ENCODE peak calls at places on chromosomes 16 and 17, in seven cellular contexts. Q, Y, R, B, K, H and G are unnamed samples.

GRCh38 chr16:71882505-71883192 is 1.3 kb downstream of the ZNF821 start:
- DNase-seq in Y (peak; percentile 83), H (peak; percentile 75), K (peak; percentile 81), R (peak; percentile 72), B (peak; percentile 71), Q (peak; percentile 66), G (peak; percentile 74)

GRCh38 chr17:48548687-48549621 is 4.0 kb upstream of the HOXB2 start:
- DNase-seq in Q (peak; percentile 29), K (no peak), B (no peak), R (no peak), Y (no peak), H (peak; percentile 29), G (no peak)

GRCh38 chr16:81371106-81371505 is 56.3 kb downstream of the GAN start:
- DNase-seq in R (no peak), Y (no peak), Q (no peak), B (no peak), H (no peak), K (no peak), G (no peak)

GRCh38 chr16:29687755-29688154 is 8.8 kb downstream of the QPRT start:
- DNase-seq in R (no peak), H (no peak), K (no peak), Y (no peak), B (no peak), Q (no peak), G (no peak)

GRCh38 chr17:42918902-42919521 is 18.4 kb downstream of the G6PC1 start:
- DNase-seq in Y (no peak), H (no peak), Q (no peak), K (no peak), B (no peak), R (no peak), G (no peak)

GRCh38 chr16:68752602-68753001 is 15.5 kb downstream of the CDH1 start:
- DNase-seq in B (no peak), Y (no peak), H (no peak), K (no peak), Q (no peak), R (no peak), G (peak; percentile 66)

GRCh38 chr17:78341559-78342437 is 18.1 kb downstream of the SOCS3 start:
- DNase-seq in B (peak; percentile 77), R (no peak), Y (peak; percentile 84), Q (peak; percentile 83), H (peak; percentile 74), K (peak; percentile 82), G (no peak)

GRCh38 chr17:55745258-55745657 is 5.6 kb upstream of the PCTP start:
- DNase-seq in R (no peak), B (no peak), Y (no peak), Q (no peak), H (no peak), K (no peak), G (no peak)

GRCh38 chr16:28063611-28064061 is at the start of gene GSG1L:
- DNase-seq in H (no peak), Q (no peak), Y (no peak), B (no peak), K (no peak), R (no peak), G (no peak)

GRCh38 chr16:31177136-31177535 is 2.8 kb upstream of the FUS start:
- DNase-seq in Y (no peak), B (no peak), Q (peak; percentile 89), K (peak; percentile 73), H (peak; percentile 59), R (no peak), G (no peak)

GRCh38 chr16:8931864-8932263 is 31.8 kb downstream of the USP7 start:
- DNase-seq in H (peak; percentile 68), K (peak; percentile 32), Y (peak; percentile 65), R (no peak), Q (peak; percentile 60), B (peak; percentile 41), G (no peak)

GRCh38 chr17:65030618-65031017 is 25.9 kb downstream of the GNA13 start:
- DNase-seq in K (no peak), Y (no peak), H (no peak), B (no peak), Q (no peak), R (no peak), G (no peak)

GRCh38 chr16:55756963-55757362 is 75.9 kb downstream of the CES1 start:
- DNase-seq in H (no peak), Y (no peak), B (no peak), R (no peak), K (no peak), Q (no peak), G (no peak)

GRCh38 chr17:33234930-33235685 is 58.0 kb downstream of the ASIC2 start:
- DNase-seq in B (peak; percentile 75), Y (peak; percentile 48), K (peak; percentile 88), Q (peak; percentile 97), H (peak; percentile 97), R (no peak), G (no peak)

GRCh38 chr17:37160940-37161339 is 212.2 kb downstream of the AATF start:
- DNase-seq in Y (no peak), Q (peak; percentile 22), B (no peak), H (peak; percentile 57), K (peak; percentile 43), R (no peak), G (no peak)

GRCh38 chr17:76383645-76384221 is 676 bp upstream of the SPHK1 start:
- DNase-seq in Y (peak; percentile 66), K (peak; percentile 37), Q (peak; percentile 66), H (peak; percentile 53), R (no peak), B (no peak), G (peak; percentile 65)

GRCh38 chr16:1003551-1004347 is 22.2 kb downstream of the SOX8 start:
- DNase-seq in Q (peak; percentile 34), Y (no peak), R (no peak), K (no peak), H (peak; percentile 14), B (no peak), G (no peak)

DNA sequence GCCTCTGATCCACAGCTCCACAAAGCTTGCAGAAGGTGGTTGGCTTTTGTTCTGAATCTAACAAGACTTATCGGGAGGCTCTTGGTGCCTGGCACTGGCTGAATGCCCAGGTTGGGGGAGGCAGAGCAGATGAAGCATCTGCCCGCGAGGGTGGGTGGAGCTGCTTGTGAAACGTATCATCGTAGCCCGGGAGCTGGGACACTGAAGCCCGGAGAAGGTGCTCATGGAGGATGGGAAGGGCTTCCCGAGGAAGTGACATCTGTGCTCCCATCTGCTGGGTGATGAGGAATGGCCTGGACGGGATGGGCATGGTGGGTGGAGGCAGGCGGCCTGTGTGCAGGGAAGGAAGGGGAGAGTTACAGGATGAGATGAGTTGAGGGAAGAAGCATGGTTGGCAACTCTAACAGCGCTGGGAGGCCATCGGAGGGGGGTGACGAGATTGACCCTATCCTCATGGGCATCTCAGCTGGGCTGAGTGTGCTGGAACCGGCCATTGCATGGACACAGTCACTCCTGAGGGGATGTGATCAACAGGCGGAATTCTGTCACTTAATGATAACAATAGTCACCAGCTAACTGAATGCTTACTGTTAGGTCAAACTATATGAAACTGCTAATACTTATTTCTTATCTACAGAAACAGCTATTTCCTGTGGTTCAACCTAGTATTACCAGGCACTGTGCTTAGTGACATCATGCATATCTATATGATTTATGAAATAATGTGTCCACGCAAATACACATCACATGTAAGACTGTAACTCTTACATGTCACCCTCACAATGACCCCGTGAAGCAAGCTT is 102.7 kb downstream of the ABCC6 start:
- DNase-seq in Q (no peak), R (no peak), H (peak; percentile 22), Y (peak; percentile 66), K (no peak), B (peak; percentile 47), G (no peak)
- H3K36me3 ChIP-seq in Q (peaks cover 29% of the 10 kb centered on the region), R (peaks cover 22% of the 10 kb centered on the region), H (peaks cover 85% of the 10 kb centered on the region), Y (peaks cover 5% of the 10 kb centered on the region), K (peaks cover 32% of the 10 kb centered on the region), B (no peaks in the 10 kb centered on the region), G (no peaks in the 10 kb centered on the region)

DNA sequence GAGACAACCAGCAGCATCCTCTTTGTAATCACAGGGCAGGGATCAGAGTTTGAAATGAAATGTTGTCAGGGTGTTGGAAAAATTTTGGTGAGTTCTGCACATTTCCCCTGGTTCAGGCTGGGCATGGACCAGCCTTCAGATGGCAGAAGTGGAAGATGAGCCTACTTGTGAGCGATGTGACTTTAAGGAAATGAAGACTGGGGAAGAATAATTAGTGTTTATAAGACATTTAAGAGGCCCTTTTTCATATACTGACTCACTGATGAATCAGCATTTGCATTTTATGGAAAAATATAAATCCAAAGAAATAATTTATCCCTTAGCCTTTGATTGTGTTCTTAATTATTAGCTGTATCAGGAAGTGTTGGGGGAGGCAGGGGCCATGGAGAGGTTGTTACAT is 20.9 kb downstream of the GPR179 start:
- DNase-seq in R (no peak), H (peak; percentile 62), Y (no peak), K (no peak), Q (no peak), B (no peak), G (no peak)
- H3K4me1 ChIP-seq in R (no peaks in the 10 kb centered on the region), H (peaks cover 12% of the 10 kb centered on the region), Y (peaks cover 10% of the 10 kb centered on the region), K (peaks cover 11% of the 10 kb centered on the region), Q (peaks cover 7% of the 10 kb centered on the region), B (no peaks in the 10 kb centered on the region), G (peaks cover 37% of the 10 kb centered on the region)

DNA sequence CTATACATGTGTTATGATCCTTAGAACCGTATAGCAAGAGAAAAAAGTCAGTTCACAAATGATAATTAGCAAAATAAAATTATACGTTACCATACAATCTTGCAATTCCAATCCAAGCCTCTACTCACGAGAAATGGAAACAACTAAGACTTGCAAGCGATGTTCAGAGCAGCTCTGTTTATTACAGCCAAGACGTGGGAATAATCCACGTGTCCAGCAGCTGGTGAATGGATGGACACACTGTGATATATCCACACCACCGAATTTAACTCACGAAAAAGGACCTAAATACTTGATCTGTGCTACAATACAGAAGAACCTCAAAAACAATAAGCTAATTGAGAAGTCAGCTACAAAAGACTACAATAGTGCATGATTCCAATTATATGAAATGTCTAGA is 88.1 kb downstream of the ADCY9 start:
- DNase-seq in K (no peak), B (no peak), R (no peak), Q (no peak), Y (no peak), H (no peak), G (no peak)
- H3K36me3 ChIP-seq in K (no peaks in the 10 kb centered on the region), B (no peaks in the 10 kb centered on the region), R (no peaks in the 10 kb centered on the region), Q (no peaks in the 10 kb centered on the region), Y (no peaks in the 10 kb centered on the region), H (no peaks in the 10 kb centered on the region), G (no peaks in the 10 kb centered on the region)

DNA sequence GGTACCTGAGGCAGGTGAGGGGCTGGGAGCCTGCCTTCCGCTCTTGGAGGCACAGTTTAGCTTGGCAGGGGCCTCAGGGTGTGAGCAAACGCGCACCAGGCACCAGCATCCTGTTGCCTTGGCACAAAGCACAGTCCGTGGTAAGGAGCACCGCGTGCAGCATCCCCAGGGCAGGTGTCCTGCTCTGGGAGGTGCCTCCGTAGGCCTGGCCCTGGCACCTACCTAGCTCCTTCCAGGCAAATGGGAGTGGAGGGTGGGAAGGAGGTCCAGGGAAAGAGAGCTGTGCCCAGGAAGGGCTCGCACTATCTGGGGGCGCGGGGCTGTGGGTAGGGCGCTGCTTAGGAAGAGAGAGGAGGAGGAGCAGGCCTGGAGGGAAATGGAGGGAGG is 3.1 kb upstream of the GSE1 start:
- DNase-seq in H (no peak), R (no peak), Y (no peak), K (peak; percentile 31), B (no peak), Q (no peak), G (no peak)
- H3K4me1 ChIP-seq in H (peaks cover 13% of the 10 kb centered on the region), R (peaks cover 46% of the 10 kb centered on the region), Y (peaks cover 59% of the 10 kb centered on the region), K (peaks cover 20% of the 10 kb centered on the region), B (no peaks in the 10 kb centered on the region), Q (peaks cover 22% of the 10 kb centered on the region), G (peaks cover 31% of the 10 kb centered on the region)